ENCODE peak calls at places on chromosomes 11 and 22, in seven cellular contexts. K, M, W, C, I, H and L are unnamed samples.

GRCh38 chr11:103465555-103466140 is 356.4 kb downstream of the DYNC2H1 start:
- DNase-seq in M (no peak), H (no peak), C (no peak), I (no peak), K (no peak), W (peak; percentile 1), L (no peak)

GRCh38 chr11:47225552-47226137 is 10.9 kb downstream of the DDB2 start:
- DNase-seq in I (peak; percentile 54), M (peak; percentile 64), H (no peak), W (no peak), K (no peak), C (no peak), L (no peak)

GRCh38 chr11:118230088-118230487 is 5.3 kb upstream of the JAML start:
- DNase-seq in M (no peak), C (no peak), K (no peak), H (no peak), W (no peak), I (no peak), L (no peak)

GRCh38 chr11:66080055-66080817 is 10.2 kb downstream of the PACS1 start:
- DNase-seq in M (peak; percentile 82), H (no peak), I (peak; percentile 90), C (no peak), K (no peak), W (no peak), L (peak; percentile 80)

GRCh38 chr11:43681543-43681942 is 1.0 kb downstream of the HSD17B12 start:
- DNase-seq in H (no peak), M (peak; percentile 30), K (no peak), I (peak; percentile 57), C (no peak), W (peak; percentile 32), L (peak; percentile 5)

GRCh38 chr11:76791861-76792260 is 8.7 kb downstream of the TSKU start:
- DNase-seq in M (peak; percentile 78), C (peak; percentile 17), I (peak; percentile 52), H (no peak), K (no peak), W (no peak), L (no peak)

GRCh38 chr11:16825968-16826367 is 87.5 kb downstream of the C11orf58 start:
- DNase-seq in K (no peak), W (no peak), H (no peak), M (no peak), I (no peak), C (no peak), L (no peak)

GRCh38 chr11:10495464-10495786 is 40.4 kb downstream of the AMPD3 start:
- DNase-seq in I (no peak), K (no peak), H (no peak), C (no peak), M (no peak), W (no peak), L (no peak)

GRCh38 chr11:20157768-20158167 is 2.5 kb downstream of the DBX1 start:
- DNase-seq in H (no peak), K (peak; percentile 65), C (no peak), I (no peak), M (no peak), W (no peak), L (no peak)

GRCh38 chr11:48034926-48035876 is 54.8 kb downstream of the PTPRJ start:
- DNase-seq in M (no peak), C (no peak), W (no peak), H (no peak), K (no peak), I (no peak), L (no peak)

GRCh38 chr22:33380789-33381530 is 322.8 kb upstream of the SYN3 start:
- DNase-seq in K (no peak), M (peak; percentile 95), W (peak; percentile 18), H (no peak), I (peak; percentile 94), C (no peak), L (no peak)

GRCh38 chr11:70205766-70206165 is 2.7 kb downstream of the FADD start:
- DNase-seq in M (no peak), H (no peak), W (peak; percentile 45), I (no peak), K (no peak), C (no peak), L (no peak)

GRCh38 chr22:23803001-23803819 is 16.4 kb downstream of the SMARCB1 start:
- DNase-seq in C (no peak), H (no peak), W (no peak), K (no peak), I (no peak), M (no peak), L (no peak)

GRCh38 chr22:38238519-38239051 is 34.2 kb downstream of the TMEM184B start:
- DNase-seq in I (no peak), W (no peak), M (peak; percentile 73), K (no peak), H (no peak), C (no peak), L (no peak)

GRCh38 chr11:95156916-95157568 is 67.4 kb downstream of the ENDOD1 start:
- DNase-seq in C (no peak), M (no peak), I (no peak), W (no peak), K (no peak), H (no peak), L (no peak)

GRCh38 chr11:131595812-131596211 is 225.4 kb downstream of the NTM start:
- DNase-seq in H (no peak), C (no peak), W (no peak), I (no peak), M (no peak), K (no peak), L (no peak)

GRCh38 chr11:16346975-16347374 is 9.4 kb downstream of the SOX6 start:
- DNase-seq in M (peak; percentile 83), C (no peak), W (no peak), H (no peak), K (no peak), I (peak; percentile 42), L (peak; percentile 1)

GRCh38 chr11:64348611-64349387 is 8.8 kb downstream of the CCDC88B start:
- DNase-seq in H (no peak), I (no peak), M (no peak), K (no peak), W (peak; percentile 54), C (no peak), L (no peak)
- H2BK5ac ChIP-seq in H (no peak overlapping the region), I (no peak overlapping the region), M (no peak overlapping the region), K (peak overlapping the region; percentile 22), W (no peak overlapping the region), C (no peak overlapping the region), L (no peak overlapping the region)

GRCh38 chr11:33478111-33478573 is 221.0 kb downstream of the HIPK3 start:
- DNase-seq in W (no peak), I (no peak), K (no peak), C (no peak), M (no peak), H (no peak), L (no peak)

GRCh38 chr11:33476945-33477584 is 219.9 kb downstream of the HIPK3 start:
- DNase-seq in C (no peak), H (no peak), W (no peak), I (no peak), K (no peak), M (peak; percentile 50), L (no peak)

GRCh38 chr11:33474866-33475265 is 217.7 kb downstream of the HIPK3 start:
- DNase-seq in H (no peak), C (no peak), M (no peak), I (no peak), W (no peak), K (no peak), L (no peak)

GRCh38 chr11:33479216-33479615 is 221.4 kb downstream of the C11orf91 start:
- DNase-seq in H (no peak), W (no peak), C (no peak), I (no peak), K (no peak), M (no peak), L (no peak)

DNA sequence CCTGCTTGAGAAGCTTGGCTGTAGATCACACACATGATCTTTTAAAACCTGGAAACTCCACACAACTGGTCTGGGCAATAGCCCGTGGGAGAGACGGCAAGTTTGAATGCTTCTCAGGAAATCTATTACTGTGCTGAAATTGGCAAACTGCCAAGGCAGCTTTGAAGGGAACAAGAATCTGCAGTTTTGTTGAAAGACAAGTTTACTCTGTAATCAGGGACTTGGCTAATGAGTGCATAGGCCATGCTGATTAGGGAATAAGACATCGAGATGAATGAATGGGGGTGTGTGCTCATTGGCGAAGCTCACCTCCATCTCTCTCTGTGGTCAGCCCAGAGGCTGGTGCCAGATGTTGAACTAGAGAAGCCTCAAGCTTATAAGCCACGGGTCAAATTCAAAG is 218.8 kb downstream of the HIPK3 start:
- DNase-seq in C (no peak), M (peak; percentile 57), H (no peak), I (peak; percentile 32), K (no peak), W (no peak), L (no peak)
- H3K23ac ChIP-seq in C (no peak overlapping the region), M (no peak overlapping the region), H (no peak overlapping the region), I (no peak overlapping the region), K (no peak overlapping the region), W (no peak overlapping the region), L (no peak overlapping the region)

GRCh38 chr11:130102457-130103249 is 33.0 kb downstream of the APLP2 start:
- DNase-seq in K (no peak), H (no peak), C (no peak), W (peak; percentile 20), I (no peak), M (no peak), L (no peak)

GRCh38 chr11:130099356-130099755 is 29.7 kb downstream of the APLP2 start:
- DNase-seq in K (no peak), I (no peak), C (no peak), H (no peak), W (no peak), M (no peak), L (no peak)

GRCh38 chr11:130097285-130097684 is 27.6 kb downstream of the APLP2 start:
- DNase-seq in I (no peak), H (no peak), M (no peak), K (no peak), C (no peak), W (no peak), L (no peak)

GRCh38 chr11:130103296-130103814 is 33.7 kb downstream of the APLP2 start:
- DNase-seq in C (no peak), W (no peak), H (no peak), I (peak; percentile 96), M (peak; percentile 96), K (no peak), L (no peak)

DNA sequence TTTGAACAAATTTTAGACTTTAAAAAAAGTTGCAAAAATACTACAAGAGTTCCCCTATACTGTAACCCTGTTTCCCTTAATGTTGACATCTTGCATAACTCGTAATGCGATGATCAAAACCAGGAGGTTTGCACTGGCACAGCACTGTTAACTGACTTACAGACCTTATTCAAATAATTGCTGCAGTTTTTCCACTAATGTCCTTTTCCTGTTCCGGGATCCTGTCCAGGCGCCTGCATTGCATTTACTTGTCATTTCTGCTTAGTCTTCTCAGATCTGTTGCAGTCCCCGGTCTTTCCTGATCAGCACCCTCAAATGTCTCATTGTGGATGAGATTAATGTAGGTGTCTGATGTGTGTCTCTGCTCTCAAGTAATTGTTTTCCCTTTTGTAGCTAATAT is 32.0 kb downstream of the APLP2 start:
- DNase-seq in H (no peak), C (no peak), I (no peak), K (no peak), W (no peak), M (no peak), L (no peak)
- H3K4me2 ChIP-seq in H (no peak overlapping the region), C (no peak overlapping the region), I (no peak overlapping the region), K (no peak overlapping the region), W (no peak overlapping the region), M (no peak overlapping the region), L (no peak overlapping the region)

DNA sequence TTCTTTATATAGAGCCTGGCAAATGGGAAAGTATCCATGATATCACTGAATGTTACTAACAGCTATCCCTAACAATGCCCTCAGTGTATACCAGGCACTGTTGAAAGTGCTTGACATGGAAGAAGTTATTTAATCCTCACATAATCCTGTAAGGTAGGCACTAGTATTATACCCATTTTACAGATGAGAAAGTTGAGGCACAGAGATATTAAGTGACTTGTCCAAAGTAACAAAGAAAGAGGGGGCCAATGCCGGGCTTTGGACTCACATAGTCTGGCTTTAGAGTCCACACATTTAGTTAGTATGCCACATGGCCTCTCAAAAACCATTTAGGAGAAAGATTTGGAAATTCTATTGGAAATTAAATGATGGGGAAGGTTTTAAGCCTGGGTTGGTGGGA is 220.8 kb upstream of the PLET1 start:
- DNase-seq in C (no peak), K (no peak), H (no peak), I (no peak), W (no peak), M (no peak), L (no peak)
- H2BK5ac ChIP-seq in C (no peak overlapping the region), K (no peak overlapping the region), H (no peak overlapping the region), I (no peak overlapping the region), W (no peak overlapping the region), M (no peak overlapping the region), L (no peak overlapping the region)